ENCODE peak calls at places on chromosomes 16 and 17, in six cellular contexts. X is adipocyte, N is endothelial cell of umbilical vein, W is HAP-1, F is left lung, C is heart left ventricle. B is an unnamed sample.
A peak's percentile ranks its signal among the peaks of the same experiment; 100 is the strongest.

GRCh38 chr17:17439971-17440843 is 36.6 kb upstream of the MED9 start:
- DNase-seq in W (peak; percentile 83), C (peak; percentile 44), X (peak; percentile 16), F (peak; percentile 53), N (peak; percentile 57), B (peak; percentile 97)

GRCh38 chr16:2160915-2161551 is 5.5 kb downstream of the TRAF7 start:
- DNase-seq in X (peak; percentile 36), N (no peak), F (no peak), W (no peak), C (no peak), B (no peak)

GRCh38 chr16:26198221-26198620 is 506.5 kb downstream of the HS3ST4 start:
- DNase-seq in F (no peak), C (no peak), X (no peak), N (no peak), W (no peak), B (no peak)

GRCh38 chr16:75486666-75487313 is 8.5 kb downstream of the CHST6 start:
- DNase-seq in X (no peak), N (no peak), W (no peak), F (no peak), C (no peak), B (no peak)

GRCh38 chr17:2776589-2777241 is 19.5 kb upstream of the RAP1GAP2 start:
- DNase-seq in N (no peak), W (peak; percentile 72), F (no peak), X (no peak), C (no peak), B (no peak)

GRCh38 chr17:77470800-77471733 is 330.3 kb downstream of the SEC14L1 start:
- DNase-seq in X (peak; percentile 66), W (peak; percentile 47), F (no peak), C (peak; percentile 64), N (no peak), B (peak; percentile 69)

GRCh38 chr16:7746971-7747370 is 414.3 kb downstream of the RBFOX1 start:
- DNase-seq in X (no peak), F (no peak), N (no peak), W (no peak), C (no peak), B (no peak)

GRCh38 chr16:90020260-90020837 is 1.1 kb upstream of the DBNDD1 start:
- DNase-seq in F (no peak), X (no peak), C (no peak), N (no peak), W (no peak), B (peak; percentile 39)

GRCh38 chr17:34242553-34242952 is 12.5 kb upstream of the CCL2 start:
- DNase-seq in N (no peak), X (no peak), W (no peak), F (no peak), C (no peak), B (no peak)
- H3K27me3 ChIP-seq in N (no peaks in the 10 kb centered on the region), X (no peaks in the 10 kb centered on the region), W (no peaks in the 10 kb centered on the region), F (no peaks in the 10 kb centered on the region), C (no peaks in the 10 kb centered on the region), B (no peaks in the 10 kb centered on the region)

GRCh38 chr16:80996688-80997138 is 10.0 kb downstream of the CMC2 start:
- DNase-seq in C (no peak), F (no peak), X (no peak), W (no peak), N (peak; percentile 29), B (no peak)
- H3K4me3 ChIP-seq in C (peak overlapping the region; percentile 18), F (no peak overlapping the region), X (peak overlapping the region; percentile 52), W (no peak overlapping the region), N (peak overlapping the region; percentile 8), B (no peak overlapping the region)

GRCh38 chr16:56609463-56609921 is 1.1 kb downstream of the MT2A start:
- DNase-seq in C (peak; percentile 83), W (peak; percentile 76), F (peak; percentile 89), N (peak; percentile 82), X (peak; percentile 88), B (peak; percentile 81)
- H3K4me1 ChIP-seq in C (peaks cover 40% of the 10 kb centered on the region), W (peaks cover 22% of the 10 kb centered on the region), F (peaks cover 58% of the 10 kb centered on the region), N (peaks cover 73% of the 10 kb centered on the region), X (peaks cover 60% of the 10 kb centered on the region), B (peaks cover 34% of the 10 kb centered on the region)

GRCh38 chr17:79101111-79101673 is 26.6 kb downstream of the ENGASE start:
- DNase-seq in W (no peak), N (no peak), X (no peak), C (no peak), F (no peak), B (peak; percentile 79)
- H3K27me3 ChIP-seq in W (peaks cover 65% of the 10 kb centered on the region), N (peaks cover 9% of the 10 kb centered on the region), X (peaks cover 69% of the 10 kb centered on the region), C (peaks cover 85% of the 10 kb centered on the region), F (peaks cover 98% of the 10 kb centered on the region), B (peaks cover 2% of the 10 kb centered on the region)

DNA sequence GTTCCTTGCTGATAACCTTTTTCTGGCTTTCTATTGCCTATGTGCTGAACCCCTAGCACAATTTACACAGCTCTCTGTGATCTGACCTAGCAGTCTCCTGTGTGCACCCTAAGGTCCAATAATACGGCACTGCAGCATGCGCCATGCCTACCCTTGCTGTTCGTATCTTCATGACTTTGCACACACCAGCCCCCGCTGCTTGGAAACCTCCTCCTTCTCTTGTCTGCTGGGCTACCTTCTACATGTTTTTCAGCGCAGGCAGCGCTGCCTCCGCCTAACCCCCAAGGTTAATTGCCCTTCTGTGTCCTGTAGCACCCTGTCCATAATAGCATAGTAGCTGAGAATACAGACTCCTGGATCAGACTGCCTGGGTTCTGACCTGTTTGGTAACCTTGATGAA is 1.4 kb downstream of the STARD3 start:
- DNase-seq in F (no peak), X (no peak), N (no peak), W (no peak), C (no peak), B (no peak)
- H3K4me3 ChIP-seq in F (no peak overlapping the region), X (peak overlapping the region; percentile 97), N (no peak overlapping the region), W (peak overlapping the region; percentile 89), C (peak overlapping the region; percentile 95), B (no peak overlapping the region)

GRCh38 chr17:80775863-80776262 is 215.8 kb upstream of the CHMP6 start:
- DNase-seq in C (no peak), F (no peak), N (no peak), X (no peak), W (no peak), B (no peak)
- H3K4me1 ChIP-seq in C (no peaks in the 10 kb centered on the region), F (peaks cover 28% of the 10 kb centered on the region), N (peaks cover 2% of the 10 kb centered on the region), X (peaks cover 34% of the 10 kb centered on the region), W (no peaks in the 10 kb centered on the region), B (peaks cover 28% of the 10 kb centered on the region)